ENCODE peak calls at places on chromosomes 5 and 9, in five cellular contexts. Q is H1, Z is osteoblast, R is gastrocnemius medialis, X is endodermal cell. N is an unnamed sample.

GRCh38 chr9:5651246-5651645 is 22.3 kb downstream of the RIC1 start:
- DNase-seq in Q (no peak), Z (no peak), R (no peak), X (no peak), N (no peak)

GRCh38 chr9:79308012-79308411 is 263.8 kb upstream of the TLE4 start:
- DNase-seq in Q (no peak), Z (no peak), R (no peak), X (no peak), N (no peak)

GRCh38 chr5:54701179-54701578 is 183.6 kb downstream of the SNX18 start:
- DNase-seq in Q (no peak), Z (peak; percentile 80), R (no peak), X (no peak), N (no peak)

GRCh38 chr9:70403618-70404025 is 10.8 kb downstream of the KLF9 start:
- DNase-seq in Q (no peak), Z (no peak), R (no peak), X (no peak), N (no peak)

GRCh38 chr9:133609311-133610098 is at the start of gene FAM163B:
- DNase-seq in Q (no peak), Z (peak; percentile 98), R (no peak), X (peak; percentile 91), N (peak; percentile 53)

GRCh38 chr9:130074391-130075115 is 20.8 kb downstream of the GPR107 start:
- DNase-seq in Q (no peak), Z (peak; percentile 69), R (no peak), X (no peak), N (no peak)

GRCh38 chr9:86469476-86470087 is 115.4 kb upstream of the TUT7 start:
- DNase-seq in Q (no peak), Z (no peak), R (no peak), X (no peak), N (no peak)

GRCh38 chr5:33160871-33161270 is 279.9 kb upstream of the TARS1 start:
- DNase-seq in Q (no peak), Z (no peak), R (no peak), X (no peak), N (no peak)

GRCh38 chr5:163889369-163889768 is 383.9 kb downstream of the MAT2B start:
- DNase-seq in Q (no peak), Z (no peak), R (no peak), X (no peak), N (no peak)

GRCh38 chr9:123421211-123421585 is 65.2 kb downstream of the CRB2 start:
- DNase-seq in Q (no peak), Z (no peak), R (no peak), X (peak; percentile 42), N (no peak)

GRCh38 chr9:109181284-109181683 is 14.2 kb upstream of the FRRS1L start:
- DNase-seq in Q (no peak), Z (no peak), R (no peak), X (no peak), N (peak; percentile 8)

GRCh38 chr5:3602713-3603502 is 7.3 kb downstream of the IRX1 start:
- DNase-seq in Q (no peak), Z (peak; percentile 94), R (no peak), X (peak; percentile 87), N (no peak)

GRCh38 chr5:89181546-89181945 is 298.6 kb upstream of the MEF2C start:
- DNase-seq in Q (no peak), Z (no peak), R (no peak), X (no peak), N (no peak)

GRCh38 chr5:60586307-60586901 is 113.6 kb downstream of the DEPDC1B start:
- DNase-seq in Q (no peak), Z (no peak), R (no peak), X (no peak), N (no peak)

GRCh38 chr9:132644251-132644650 is 25.5 kb downstream of the DDX31 start:
- DNase-seq in Q (no peak), Z (no peak), R (no peak), X (no peak), N (no peak)

GRCh38 chr5:174234388-174234787 is 188.9 kb downstream of the NSG2 start:
- DNase-seq in Q (no peak), Z (no peak), R (peak; percentile 15), X (no peak), N (no peak)

GRCh38 chr9:133728856-133729645 is 9.1 kb downstream of the SARDH start:
- DNase-seq in Q (no peak), Z (peak; percentile 41), R (no peak), X (no peak), N (no peak)

GRCh38 chr5:175202461-175203065 is 241.4 kb downstream of the DRD1 start:
- DNase-seq in Q (no peak), Z (no peak), R (no peak), X (no peak), N (no peak)

GRCh38 chr9:32571969-32572899 is 725 bp downstream of the NDUFB6 start:
- DNase-seq in Q (no peak), Z (peak; percentile 91), R (peak; percentile 48), X (peak; percentile 86), N (peak; percentile 77)

GRCh38 chr9:109441296-109441695 is 56.8 kb downstream of the PTPN3 start:
- DNase-seq in Q (no peak), Z (no peak), R (no peak), X (peak; percentile 77), N (no peak)

GRCh38 chr5:92560698-92561361 is 1020.2 kb downstream of the NR2F1-AS1 start:
- DNase-seq in Q (peak; percentile 38), Z (no peak), R (no peak), X (peak; percentile 73), N (no peak)

GRCh38 chr5:171418982-171419662 is at the start of gene FGF18:
- DNase-seq in Q (no peak), Z (peak; percentile 89), R (no peak), X (peak; percentile 92), N (peak; percentile 33)

GRCh38 chr9:89363311-89363670 is 45.0 kb downstream of the SECISBP2 start:
- DNase-seq in Q (no peak), Z (peak; percentile 38), R (no peak), X (no peak), N (no peak)

GRCh38 chr9:16710888-16711287 is 159.6 kb downstream of the BNC2 start:
- DNase-seq in Q (no peak), Z (no peak), R (no peak), X (peak; percentile 61), N (no peak)

GRCh38 chr9:23659346-23660006 is 166.6 kb downstream of the ELAVL2 start:
- DNase-seq in Q (no peak), Z (no peak), R (no peak), X (peak; percentile 63), N (no peak)

GRCh38 chr9:120856700-120857099 is 14.0 kb upstream of the PSMD5 start:
- DNase-seq in Q (no peak), Z (no peak), R (no peak), X (peak; percentile 31), N (no peak)

GRCh38 chr5:173328896-173329369 is 719 bp upstream of the STC2 start:
- DNase-seq in Q (no peak), Z (peak; percentile 96), R (peak; percentile 51), X (peak; percentile 90), N (no peak)

GRCh38 chr9:100700689-100701318 is 122.9 kb downstream of the CAVIN4 start:
- DNase-seq in Q (no peak), Z (no peak), R (no peak), X (peak; percentile 75), N (no peak)

GRCh38 chr5:110916373-110917049 is 155.0 kb upstream of the TSLP start:
- DNase-seq in Q (no peak), Z (no peak), R (no peak), X (no peak), N (no peak)

GRCh38 chr9:17018540-17019196 is 116.2 kb upstream of the CNTLN start:
- DNase-seq in Q (no peak), Z (peak; percentile 8), R (no peak), X (no peak), N (no peak)

GRCh38 chr5:172280937-172281336 is 2.6 kb downstream of the UBTD2 start:
- DNase-seq in Q (no peak), Z (no peak), R (no peak), X (no peak), N (no peak)

GRCh38 chr5:143037071-143037470 is 266.9 kb downstream of the ARHGAP26 start:
- DNase-seq in Q (peak; percentile 19), Z (no peak), R (no peak), X (peak; percentile 88), N (no peak)

GRCh38 chr5:138985256-138985655 is 110.1 kb upstream of the LRRTM2 start:
- DNase-seq in Q (no peak), Z (no peak), R (no peak), X (peak; percentile 20), N (no peak)

DNA sequence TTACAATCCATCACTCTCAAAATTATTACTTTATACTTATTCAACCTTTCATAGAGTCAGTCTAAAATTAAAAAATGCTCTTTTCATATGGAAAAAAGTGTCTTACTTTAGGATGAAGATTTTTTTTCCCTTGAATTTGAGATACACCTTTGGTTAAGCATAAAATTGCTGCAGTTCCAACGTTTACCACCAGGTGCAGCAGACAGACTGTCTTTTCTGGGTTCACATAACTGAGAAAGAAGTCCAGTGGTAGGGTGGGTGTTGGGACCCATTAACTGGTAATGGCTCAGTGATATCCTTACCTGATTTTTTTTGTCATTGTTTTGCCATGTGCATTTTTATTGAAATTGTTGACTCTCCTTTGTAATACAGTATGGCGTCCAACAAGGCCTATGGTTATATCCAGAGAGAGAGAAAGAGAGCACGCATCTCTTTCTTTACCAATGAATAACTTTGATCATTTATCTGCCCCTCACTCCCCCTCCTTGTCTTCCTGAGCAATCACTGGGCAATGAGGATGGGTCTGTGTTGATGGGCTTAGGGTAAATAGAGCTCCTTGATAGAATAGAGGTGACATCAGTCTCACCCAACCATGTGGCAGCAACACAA is 98.4 kb downstream of the FBXL7 start:
- DNase-seq in Q (no peak), Z (no peak), R (no peak), X (peak; percentile 79), N (no peak)
- H3K27ac ChIP-seq in Q (no peak overlapping the region), Z (no peak overlapping the region), R (no peak overlapping the region), X (no peak overlapping the region), N (no peak overlapping the region)

GRCh38 chr5:77518304-77518703 is 26.2 kb upstream of the WDR41 start:
- DNase-seq in Q (no peak), Z (no peak), R (no peak), X (no peak), N (no peak)
- TF ChIP-seq CTCF in Q (no peak), Z (no peak), R (no peak), X (peak; percentile 75), N (peak; percentile 31)

GRCh38 chr5:152907488-152908245 is 502.6 kb upstream of the NMUR2 start:
- DNase-seq in Q (no peak), Z (peak; percentile 11), R (no peak), X (no peak), N (no peak)
- H3K9me3 ChIP-seq in Q (no peaks in the 10 kb centered on the region), Z (no peaks in the 10 kb centered on the region), R (no peaks in the 10 kb centered on the region), X (peaks cover 7% of the 10 kb centered on the region), N (no peaks in the 10 kb centered on the region)

GRCh38 chr5:105807251-105807650 is 1863.5 kb downstream of the EFNA5 start:
- DNase-seq in Q (no peak), Z (no peak), R (no peak), X (no peak), N (no peak)

GRCh38 chr5:105812356-105812755 is 1858.4 kb downstream of the EFNA5 start:
- DNase-seq in Q (no peak), Z (peak; percentile 38), R (no peak), X (no peak), N (no peak)

GRCh38 chr5:105807951-105808350 is 1862.8 kb downstream of the EFNA5 start:
- DNase-seq in Q (no peak), Z (no peak), R (no peak), X (no peak), N (no peak)

DNA sequence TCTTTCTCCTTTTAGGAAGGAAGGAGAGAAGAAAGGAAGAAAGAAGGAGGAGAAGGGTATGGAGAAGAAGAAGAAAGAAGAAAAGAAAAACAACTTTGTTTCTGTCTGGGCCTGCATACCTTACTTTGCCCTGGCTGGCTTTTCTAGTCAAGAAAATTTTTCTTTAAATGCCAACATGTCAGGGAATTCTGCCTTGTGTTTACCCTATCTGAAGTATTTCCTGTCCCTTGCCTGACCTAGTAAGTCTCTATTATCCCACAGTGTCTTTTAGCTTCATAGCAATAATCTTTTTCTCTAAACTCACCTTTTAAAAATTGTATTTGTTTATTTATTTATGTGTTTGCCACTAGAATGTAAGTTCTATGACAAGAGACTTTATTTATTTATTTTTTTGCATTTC is 1864.1 kb downstream of the EFNA5 start:
- DNase-seq in Q (no peak), Z (no peak), R (no peak), X (no peak), N (no peak)
- H3K27ac ChIP-seq in Q (no peak overlapping the region), Z (no peak overlapping the region), R (no peak overlapping the region), X (no peak overlapping the region), N (no peak overlapping the region)